ENCODE peak calls at places on chromosomes 1 and 21, in ten cellular contexts. I is lower leg skin; X is T-helper 2 cell; U is HTR-8/SVneo; M is EH; N is mucosa of descending colon; D is activated CD4-positive, CD25-positive, alpha-beta regulatory T cell; B is COR-L47; P is activated CD4-positive, alpha-beta T cell treated with anti-CD3 and anti-CD28 coated beads, Interleukin-2, amount 50 U/mL, for 24 hours; J is activated B cell treated with CpG ODN at 0.5 μM for 24 hours. T is an unnamed sample.

GRCh38 chr1:219666242-219666641 is 53.3 kb upstream of the ZC3H11B start:
- DNase-seq in B (no peak), D (no peak), U (no peak), J (no peak), M (no peak), I (no peak), X (no peak), N (no peak), P (no peak), T (peak; percentile 53)

GRCh38 chr21:42456457-42456856 is 39.6 kb downstream of the RSPH1 start:
- DNase-seq in I (no peak), X (no peak), J (no peak), P (no peak), D (no peak), M (no peak), N (no peak), B (no peak), U (no peak), T (no peak)

GRCh38 chr1:24586970-24587820 is 31.3 kb downstream of the NCMAP start:
- DNase-seq in P (peak; percentile 2), I (no peak), J (no peak), D (no peak), M (peak; percentile 70), U (peak; percentile 70), N (peak; percentile 81), B (peak; percentile 64), X (peak; percentile 23), T (peak; percentile 41)

GRCh38 chr1:81252471-81253160 is 548.1 kb upstream of the ADGRL2 start:
- DNase-seq in I (no peak), B (no peak), M (no peak), U (no peak), J (no peak), D (no peak), X (no peak), P (no peak), N (no peak), T (no peak)

GRCh38 chr1:28447674-28448073 is 58.2 kb upstream of the RCC1 start:
- DNase-seq in X (no peak), M (no peak), N (no peak), P (no peak), B (no peak), J (no peak), U (no peak), I (no peak), D (no peak), T (no peak)

GRCh38 chr1:176943783-176944182 is 220.7 kb downstream of the ASTN1 start:
- DNase-seq in P (no peak), D (no peak), I (no peak), U (no peak), B (no peak), M (no peak), J (no peak), X (no peak), N (no peak), T (no peak)

GRCh38 chr21:25179116-25179515 is 428.2 kb downstream of the MRPL39 start:
- DNase-seq in N (no peak), M (peak; percentile 4), I (no peak), P (no peak), J (no peak), U (no peak), D (no peak), B (no peak), X (no peak), T (no peak)

GRCh38 chr1:44786138-44786840 is 1.7 kb downstream of the BEST4 start:
- DNase-seq in B (peak; percentile 3), J (peak; percentile 81), M (peak; percentile 58), X (peak; percentile 68), D (peak; percentile 65), N (peak; percentile 81), I (no peak), P (peak; percentile 62), U (no peak), T (peak; percentile 70)

GRCh38 chr1:30446508-30446907 is 276.9 kb downstream of the MATN1 start:
- DNase-seq in N (no peak), B (no peak), X (no peak), I (peak; percentile 62), M (no peak), U (no peak), D (no peak), J (no peak), P (no peak), T (no peak)

GRCh38 chr21:46393451-46393940 is 65.2 kb upstream of the DIP2A start:
- DNase-seq in B (peak; percentile 30), M (no peak), X (no peak), U (no peak), I (no peak), P (no peak), D (no peak), N (no peak), J (no peak), T (no peak)

GRCh38 chr1:160951443-160952128 is 3.0 kb downstream of the ITLN2 start:
- DNase-seq in N (peak; percentile 92), D (peak; percentile 51), J (peak; percentile 46), B (peak; percentile 37), X (peak; percentile 46), M (peak; percentile 59), P (peak; percentile 52), U (peak; percentile 65), I (peak; percentile 89), T (peak; percentile 60)

GRCh38 chr1:228154685-228155571 is 5.2 kb downstream of the GJC2 start:
- DNase-seq in X (no peak), M (no peak), J (no peak), I (no peak), P (no peak), B (peak; percentile 88), D (no peak), N (no peak), U (no peak), T (no peak)

GRCh38 chr1:166685200-166685599 is 154.1 kb upstream of the POGK start:
- DNase-seq in U (no peak), N (no peak), M (no peak), P (no peak), X (no peak), D (no peak), J (no peak), B (no peak), I (no peak), T (no peak)

T was measured in adipocyte.